ENCODE peak calls at places on chromosomes 7 and 10, in nine cellular contexts. One of them, this sample, is unnamed.

GRCh38 chr7:192035-192649 is at the start of gene FAM20C:
- DNase-seq in thoracic aorta: no peak
- DNase-seq in colonic mucosa: peak; percentile 79
- DNase-seq in stomach: peak; percentile 91
- DNase-seq in transverse colon: peak; percentile 83
- DNase-seq in breast epithelium: peak; percentile 74
- DNase-seq in heart left ventricle: peak; percentile 94
- DNase-seq in prostate gland: peak; percentile 82
- DNase-seq in CD8-positive, alpha-beta T cell: no peak
- DNase-seq in this sample: peak; percentile 88

GRCh38 chr10:6621536-6621935 is 41.5 kb upstream of the PRKCQ start:
- DNase-seq in colonic mucosa: no peak
- DNase-seq in stomach: no peak
- DNase-seq in thoracic aorta: no peak
- DNase-seq in prostate gland: no peak
- DNase-seq in transverse colon: no peak
- DNase-seq in CD8-positive, alpha-beta T cell: no peak
- DNase-seq in breast epithelium: no peak
- DNase-seq in heart left ventricle: no peak
- DNase-seq in this sample: no peak

GRCh38 chr10:5888843-5889623 is 660 bp downstream of the ANKRD16 start:
- DNase-seq in thoracic aorta: no peak
- DNase-seq in colonic mucosa: peak; percentile 37
- DNase-seq in breast epithelium: no peak
- DNase-seq in heart left ventricle: peak; percentile 72
- DNase-seq in stomach: peak; percentile 34
- DNase-seq in transverse colon: peak; percentile 51
- DNase-seq in CD8-positive, alpha-beta T cell: peak; percentile 30
- DNase-seq in prostate gland: no peak
- DNase-seq in this sample: peak; percentile 51

GRCh38 chr7:2512179-2512644 is 7.4 kb upstream of the LFNG start:
- DNase-seq in breast epithelium: no peak
- DNase-seq in thoracic aorta: no peak
- DNase-seq in colonic mucosa: peak; percentile 80
- DNase-seq in stomach: no peak
- DNase-seq in prostate gland: peak; percentile 81
- DNase-seq in transverse colon: peak; percentile 42
- DNase-seq in heart left ventricle: no peak
- DNase-seq in CD8-positive, alpha-beta T cell: peak; percentile 59
- DNase-seq in this sample: no peak

GRCh38 chr10:72740526-72740925 is 48.6 kb downstream of the MCU start:
- DNase-seq in thoracic aorta: no peak
- DNase-seq in stomach: peak; percentile 60
- DNase-seq in heart left ventricle: no peak
- DNase-seq in colonic mucosa: peak; percentile 32
- DNase-seq in CD8-positive, alpha-beta T cell: no peak
- DNase-seq in prostate gland: no peak
- DNase-seq in transverse colon: peak; percentile 24
- DNase-seq in breast epithelium: no peak
- DNase-seq in this sample: no peak

GRCh38 chr10:133278577-133279265 is 2.1 kb upstream of the ADAM8 start:
- DNase-seq in thoracic aorta: no peak
- DNase-seq in stomach: peak; percentile 82
- DNase-seq in CD8-positive, alpha-beta T cell: peak; percentile 77
- DNase-seq in breast epithelium: no peak
- DNase-seq in prostate gland: peak; percentile 69
- DNase-seq in colonic mucosa: peak; percentile 57
- DNase-seq in transverse colon: peak; percentile 75
- DNase-seq in heart left ventricle: peak; percentile 82
- DNase-seq in this sample: peak; percentile 85

GRCh38 chr10:9302142-9302746 is 1247.8 kb downstream of the GATA3 start:
- DNase-seq in breast epithelium: no peak
- DNase-seq in CD8-positive, alpha-beta T cell: no peak
- DNase-seq in thoracic aorta: no peak
- DNase-seq in prostate gland: peak; percentile 22
- DNase-seq in heart left ventricle: no peak
- DNase-seq in stomach: no peak
- DNase-seq in transverse colon: no peak
- DNase-seq in colonic mucosa: no peak
- DNase-seq in this sample: no peak

GRCh38 chr7:41297167-41297566 is 405.7 kb downstream of the INHBA start:
- DNase-seq in thoracic aorta: no peak
- DNase-seq in breast epithelium: no peak
- DNase-seq in stomach: no peak
- DNase-seq in prostate gland: no peak
- DNase-seq in transverse colon: no peak
- DNase-seq in colonic mucosa: no peak
- DNase-seq in heart left ventricle: no peak
- DNase-seq in CD8-positive, alpha-beta T cell: no peak
- DNase-seq in this sample: no peak

GRCh38 chr7:80027616-80028173 is 106.9 kb upstream of the GNAI1 start:
- DNase-seq in stomach: no peak
- DNase-seq in heart left ventricle: no peak
- DNase-seq in thoracic aorta: no peak
- DNase-seq in prostate gland: no peak
- DNase-seq in transverse colon: no peak
- DNase-seq in CD8-positive, alpha-beta T cell: no peak
- DNase-seq in breast epithelium: no peak
- DNase-seq in colonic mucosa: no peak
- DNase-seq in this sample: no peak

GRCh38 chr7:135970682-135971365 is 6.3 kb downstream of the MTPN start:
- DNase-seq in CD8-positive, alpha-beta T cell: no peak
- DNase-seq in transverse colon: no peak
- DNase-seq in heart left ventricle: no peak
- DNase-seq in breast epithelium: no peak
- DNase-seq in colonic mucosa: no peak
- DNase-seq in stomach: no peak
- DNase-seq in thoracic aorta: no peak
- DNase-seq in prostate gland: no peak
- DNase-seq in this sample: no peak

GRCh38 chr10:130481076-130481930 is 345.1 kb downstream of the GLRX3 start:
- DNase-seq in stomach: no peak
- DNase-seq in prostate gland: no peak
- DNase-seq in colonic mucosa: no peak
- DNase-seq in CD8-positive, alpha-beta T cell: no peak
- DNase-seq in thoracic aorta: no peak
- DNase-seq in breast epithelium: peak; percentile 40
- DNase-seq in heart left ventricle: no peak
- DNase-seq in transverse colon: no peak
- DNase-seq in this sample: no peak

GRCh38 chr10:8056891-8057331 is 2.4 kb downstream of the GATA3 start:
- DNase-seq in stomach: no peak
- DNase-seq in colonic mucosa: no peak
- DNase-seq in CD8-positive, alpha-beta T cell: peak; percentile 52
- DNase-seq in transverse colon: no peak
- DNase-seq in prostate gland: no peak
- DNase-seq in breast epithelium: no peak
- DNase-seq in thoracic aorta: no peak
- DNase-seq in heart left ventricle: no peak
- DNase-seq in this sample: no peak

GRCh38 chr7:134470864-134471263 is 12.0 kb upstream of the AKR1B1 start:
- DNase-seq in stomach: no peak
- DNase-seq in heart left ventricle: no peak
- DNase-seq in thoracic aorta: no peak
- DNase-seq in colonic mucosa: no peak
- DNase-seq in transverse colon: no peak
- DNase-seq in CD8-positive, alpha-beta T cell: no peak
- DNase-seq in prostate gland: no peak
- DNase-seq in breast epithelium: no peak
- DNase-seq in this sample: no peak

GRCh38 chr7:157979631-157980340 is 607.8 kb downstream of the PTPRN2 start:
- DNase-seq in prostate gland: no peak
- DNase-seq in heart left ventricle: peak; percentile 32
- DNase-seq in thoracic aorta: no peak
- DNase-seq in colonic mucosa: no peak
- DNase-seq in stomach: no peak
- DNase-seq in breast epithelium: no peak
- DNase-seq in transverse colon: no peak
- DNase-seq in CD8-positive, alpha-beta T cell: no peak
- DNase-seq in this sample: no peak

GRCh38 chr7:157977717-157978470 is 609.7 kb downstream of the PTPRN2 start:
- DNase-seq in colonic mucosa: no peak
- DNase-seq in thoracic aorta: no peak
- DNase-seq in CD8-positive, alpha-beta T cell: no peak
- DNase-seq in prostate gland: no peak
- DNase-seq in stomach: no peak
- DNase-seq in transverse colon: no peak
- DNase-seq in breast epithelium: no peak
- DNase-seq in heart left ventricle: peak; percentile 41
- DNase-seq in this sample: no peak

GRCh38 chr7:157980774-157981173 is 606.8 kb downstream of the PTPRN2 start:
- DNase-seq in thoracic aorta: no peak
- DNase-seq in prostate gland: no peak
- DNase-seq in colonic mucosa: no peak
- DNase-seq in stomach: no peak
- DNase-seq in transverse colon: no peak
- DNase-seq in CD8-positive, alpha-beta T cell: no peak
- DNase-seq in breast epithelium: no peak
- DNase-seq in heart left ventricle: peak; percentile 23
- DNase-seq in this sample: peak; percentile 58

GRCh38 chr7:157977306-157977705 is 610.3 kb downstream of the PTPRN2 start:
- DNase-seq in CD8-positive, alpha-beta T cell: no peak
- DNase-seq in heart left ventricle: no peak
- DNase-seq in breast epithelium: no peak
- DNase-seq in thoracic aorta: no peak
- DNase-seq in prostate gland: no peak
- DNase-seq in stomach: no peak
- DNase-seq in transverse colon: no peak
- DNase-seq in colonic mucosa: no peak
- DNase-seq in this sample: no peak

GRCh38 chr7:157978766-157979165 is 608.9 kb downstream of the PTPRN2 start:
- DNase-seq in prostate gland: no peak
- DNase-seq in stomach: no peak
- DNase-seq in breast epithelium: no peak
- DNase-seq in transverse colon: no peak
- DNase-seq in thoracic aorta: no peak
- DNase-seq in colonic mucosa: no peak
- DNase-seq in CD8-positive, alpha-beta T cell: no peak
- DNase-seq in heart left ventricle: peak; percentile 51
- DNase-seq in this sample: no peak
- H3K9me3 ChIP-seq in prostate gland: no peaks in the 10 kb centered on the region
- H3K9me3 ChIP-seq in stomach: peaks cover 22% of the 10 kb centered on the region
- H3K9me3 ChIP-seq in breast epithelium: peaks cover 24% of the 10 kb centered on the region
- H3K9me3 ChIP-seq in transverse colon: peaks cover 10% of the 10 kb centered on the region
- H3K9me3 ChIP-seq in thoracic aorta: peaks cover 7% of the 10 kb centered on the region
- H3K9me3 ChIP-seq in colonic mucosa: no peaks in the 10 kb centered on the region
- H3K9me3 ChIP-seq in CD8-positive, alpha-beta T cell: no peaks in the 10 kb centered on the region
- H3K9me3 ChIP-seq in heart left ventricle: peaks cover 21% of the 10 kb centered on the region
- H3K9me3 ChIP-seq in this sample: no peaks in the 10 kb centered on the region

GRCh38 chr10:50936335-50936734 is 50.9 kb upstream of the A1CF start:
- DNase-seq in CD8-positive, alpha-beta T cell: no peak
- DNase-seq in heart left ventricle: no peak
- DNase-seq in prostate gland: no peak
- DNase-seq in transverse colon: no peak
- DNase-seq in breast epithelium: no peak
- DNase-seq in thoracic aorta: no peak
- DNase-seq in stomach: no peak
- DNase-seq in colonic mucosa: no peak
- DNase-seq in this sample: no peak
- H3K27ac ChIP-seq in CD8-positive, alpha-beta T cell: no peak overlapping the region
- H3K27ac ChIP-seq in heart left ventricle: no peak overlapping the region
- H3K27ac ChIP-seq in prostate gland: no peak overlapping the region
- H3K27ac ChIP-seq in transverse colon: no peak overlapping the region
- H3K27ac ChIP-seq in breast epithelium: no peak overlapping the region
- H3K27ac ChIP-seq in thoracic aorta: no peak overlapping the region
- H3K27ac ChIP-seq in stomach: no peak overlapping the region
- H3K27ac ChIP-seq in colonic mucosa: no peak overlapping the region
- H3K27ac ChIP-seq in this sample: no peak overlapping the region

DNA sequence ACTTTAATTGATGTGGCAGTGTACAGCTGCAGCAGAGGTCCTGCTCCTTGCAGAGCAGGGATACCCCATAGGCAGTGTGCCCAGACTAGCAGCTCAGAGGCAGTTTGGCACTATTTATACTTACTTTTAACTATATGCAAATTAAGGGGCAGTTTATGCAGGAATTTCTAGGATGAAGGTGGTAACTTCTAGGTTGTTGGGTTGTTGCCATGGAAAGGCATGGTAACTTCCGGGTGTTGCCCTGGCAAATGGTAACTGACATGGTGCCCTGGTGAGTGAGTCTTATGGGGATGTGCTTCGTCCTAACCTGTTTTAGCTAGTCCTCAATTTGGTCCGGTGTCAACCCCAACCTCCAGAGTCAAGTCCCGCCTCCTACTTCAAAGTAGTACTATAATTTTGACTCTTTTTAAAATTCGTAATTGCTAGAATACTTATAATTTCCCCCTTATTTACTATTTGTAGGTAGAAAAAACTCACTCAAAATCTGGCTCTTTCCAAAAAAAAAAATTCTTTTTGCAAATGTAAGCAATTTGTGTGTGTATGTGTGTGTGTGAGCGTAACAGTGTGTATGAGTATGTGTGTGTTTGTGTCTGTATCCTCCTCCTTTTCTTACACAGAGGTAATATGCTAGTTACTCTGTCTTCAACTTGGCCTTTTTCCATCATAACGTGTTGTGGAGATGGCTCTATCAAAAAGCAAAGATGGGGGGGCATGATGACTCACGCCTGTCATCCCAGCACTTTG is 5.9 kb downstream of the COL26A1 start:
- DNase-seq in CD8-positive, alpha-beta T cell: no peak
- DNase-seq in colonic mucosa: no peak
- DNase-seq in breast epithelium: no peak
- DNase-seq in prostate gland: no peak
- DNase-seq in thoracic aorta: no peak
- DNase-seq in stomach: no peak
- DNase-seq in transverse colon: no peak
- DNase-seq in heart left ventricle: no peak
- DNase-seq in this sample: no peak
- TF ChIP-seq CTCF in CD8-positive, alpha-beta T cell: no peak
- TF ChIP-seq CTCF in colonic mucosa: no peak
- TF ChIP-seq CTCF in breast epithelium: no peak
- TF ChIP-seq CTCF in prostate gland: no peak
- TF ChIP-seq CTCF in thoracic aorta: no peak
- TF ChIP-seq CTCF in stomach: no peak
- TF ChIP-seq CTCF in transverse colon: no peak
- TF ChIP-seq CTCF in heart left ventricle: no peak
- TF ChIP-seq CTCF in this sample: no peak

GRCh38 chr7:64312826-64313225 is 935 bp upstream of the ZNF736 start:
- DNase-seq in prostate gland: no peak
- DNase-seq in CD8-positive, alpha-beta T cell: no peak
- DNase-seq in transverse colon: no peak
- DNase-seq in stomach: no peak
- DNase-seq in heart left ventricle: no peak
- DNase-seq in colonic mucosa: no peak
- DNase-seq in thoracic aorta: no peak
- DNase-seq in breast epithelium: no peak
- DNase-seq in this sample: no peak

GRCh38 chr7:64313740-64314491 is at the start of gene ZNF736:
- DNase-seq in transverse colon: peak; percentile 91
- DNase-seq in heart left ventricle: peak; percentile 93
- DNase-seq in colonic mucosa: peak; percentile 91
- DNase-seq in stomach: peak; percentile 89
- DNase-seq in CD8-positive, alpha-beta T cell: peak; percentile 91
- DNase-seq in thoracic aorta: peak; percentile 77
- DNase-seq in breast epithelium: peak; percentile 91
- DNase-seq in prostate gland: peak; percentile 89
- DNase-seq in this sample: peak; percentile 88

GRCh38 chr7:64310426-64310825 is 3.3 kb upstream of the ZNF736 start:
- DNase-seq in breast epithelium: no peak
- DNase-seq in heart left ventricle: no peak
- DNase-seq in thoracic aorta: no peak
- DNase-seq in transverse colon: no peak
- DNase-seq in prostate gland: no peak
- DNase-seq in CD8-positive, alpha-beta T cell: no peak
- DNase-seq in colonic mucosa: no peak
- DNase-seq in stomach: no peak
- DNase-seq in this sample: no peak

GRCh38 chr7:64314493-64315020 is 796 bp downstream of the ZNF736 start:
- DNase-seq in prostate gland: no peak
- DNase-seq in transverse colon: no peak
- DNase-seq in CD8-positive, alpha-beta T cell: peak; percentile 22
- DNase-seq in breast epithelium: no peak
- DNase-seq in colonic mucosa: no peak
- DNase-seq in heart left ventricle: no peak
- DNase-seq in thoracic aorta: no peak
- DNase-seq in stomach: no peak
- DNase-seq in this sample: no peak
- H3K9me3 ChIP-seq in prostate gland: no peaks in the 10 kb centered on the region
- H3K9me3 ChIP-seq in transverse colon: no peaks in the 10 kb centered on the region
- H3K9me3 ChIP-seq in CD8-positive, alpha-beta T cell: no peaks in the 10 kb centered on the region
- H3K9me3 ChIP-seq in breast epithelium: no peaks in the 10 kb centered on the region
- H3K9me3 ChIP-seq in colonic mucosa: no peaks in the 10 kb centered on the region
- H3K9me3 ChIP-seq in heart left ventricle: no peaks in the 10 kb centered on the region
- H3K9me3 ChIP-seq in thoracic aorta: no peaks in the 10 kb centered on the region
- H3K9me3 ChIP-seq in stomach: no peaks in the 10 kb centered on the region
- H3K9me3 ChIP-seq in this sample: no peaks in the 10 kb centered on the region